ENCODE peak calls at places on chromosomes 1 and 21, in six cellular contexts. One of them, this sample, is unnamed.

GRCh38 chr1:93519196-93519825 is 71.4 kb downstream of the FNBP1L start:
- DNase-seq in HCT116: no peak
- DNase-seq in fibroblast of pulmonary artery: peak
- DNase-seq in GM13977: no peak
- DNase-seq in IMR-90: peak
- DNase-seq in GM12864: no peak
- DNase-seq in this sample: no peak

GRCh38 chr1:2925923-2926322 is 95.3 kb upstream of the ACTRT2 start:
- DNase-seq in IMR-90: no peak
- DNase-seq in GM13977: no peak
- DNase-seq in fibroblast of pulmonary artery: no peak
- DNase-seq in HCT116: no peak
- DNase-seq in GM12864: no peak
- DNase-seq in this sample: no peak

GRCh38 chr1:40133839-40134238 is 27.3 kb upstream of the RLF start:
- DNase-seq in IMR-90: no peak
- DNase-seq in GM12864: no peak
- DNase-seq in GM13977: no peak
- DNase-seq in HCT116: no peak
- DNase-seq in fibroblast of pulmonary artery: no peak
- DNase-seq in this sample: no peak

GRCh38 chr1:47181955-47182680 is 7.7 kb downstream of the PDZK1IP1 start:
- DNase-seq in IMR-90: peak
- DNase-seq in GM13977: no peak
- DNase-seq in fibroblast of pulmonary artery: peak
- DNase-seq in HCT116: no peak
- DNase-seq in GM12864: no peak
- DNase-seq in this sample: no peak

GRCh38 chr1:212915245-212916091 is 34.9 kb upstream of the VASH2 start:
- DNase-seq in GM13977: no peak
- DNase-seq in IMR-90: peak
- DNase-seq in GM12864: no peak
- DNase-seq in HCT116: no peak
- DNase-seq in fibroblast of pulmonary artery: peak
- DNase-seq in this sample: no peak

GRCh38 chr1:23996700-23997229 is 16.6 kb upstream of the SRSF10 start:
- DNase-seq in IMR-90: no peak
- DNase-seq in fibroblast of pulmonary artery: no peak
- DNase-seq in HCT116: no peak
- DNase-seq in GM12864: no peak
- DNase-seq in GM13977: no peak
- DNase-seq in this sample: no peak

GRCh38 chr1:167387251-167387910 is 130.9 kb downstream of the CD247 start:
- DNase-seq in GM13977: no peak
- DNase-seq in HCT116: no peak
- DNase-seq in GM12864: no peak
- DNase-seq in fibroblast of pulmonary artery: no peak
- DNase-seq in IMR-90: no peak
- DNase-seq in this sample: no peak

GRCh38 chr21:25929859-25930520 is 195.2 kb downstream of the GABPA start:
- DNase-seq in IMR-90: peak
- DNase-seq in HCT116: no peak
- DNase-seq in GM13977: no peak
- DNase-seq in GM12864: no peak
- DNase-seq in fibroblast of pulmonary artery: peak
- DNase-seq in this sample: no peak

GRCh38 chr1:230141002-230141648 is 74.1 kb downstream of the GALNT2 start:
- DNase-seq in IMR-90: peak
- DNase-seq in fibroblast of pulmonary artery: peak
- DNase-seq in GM13977: no peak
- DNase-seq in HCT116: no peak
- DNase-seq in GM12864: no peak
- DNase-seq in this sample: no peak

GRCh38 chr1:204516180-204516879 is at the start of gene MDM4:
- DNase-seq in GM13977: peak
- DNase-seq in GM12864: peak
- DNase-seq in IMR-90: peak
- DNase-seq in HCT116: peak
- DNase-seq in fibroblast of pulmonary artery: peak
- DNase-seq in this sample: peak
- TF ChIP-seq CTCF in GM13977: no peak
- TF ChIP-seq CTCF in GM12864: no peak
- TF ChIP-seq CTCF in IMR-90: no peak
- TF ChIP-seq CTCF in HCT116: no peak
- TF ChIP-seq CTCF in fibroblast of pulmonary artery: no peak
- TF ChIP-seq CTCF in this sample: no peak

GRCh38 chr1:5885471-5886139 is 106.6 kb downstream of the NPHP4 start:
- DNase-seq in GM12864: no peak
- DNase-seq in GM13977: no peak
- DNase-seq in IMR-90: no peak
- DNase-seq in fibroblast of pulmonary artery: no peak
- DNase-seq in HCT116: no peak
- DNase-seq in this sample: no peak

GRCh38 chr1:5882367-5883128 is 109.7 kb downstream of the NPHP4 start:
- DNase-seq in GM13977: no peak
- DNase-seq in HCT116: no peak
- DNase-seq in GM12864: no peak
- DNase-seq in IMR-90: no peak
- DNase-seq in fibroblast of pulmonary artery: no peak
- DNase-seq in this sample: no peak

GRCh38 chr1:5884110-5884509 is 108.1 kb downstream of the NPHP4 start:
- DNase-seq in fibroblast of pulmonary artery: no peak
- DNase-seq in HCT116: no peak
- DNase-seq in GM12864: no peak
- DNase-seq in IMR-90: no peak
- DNase-seq in GM13977: no peak
- DNase-seq in this sample: no peak

GRCh38 chr1:5881526-5882222 is 110.6 kb downstream of the NPHP4 start:
- DNase-seq in HCT116: no peak
- DNase-seq in fibroblast of pulmonary artery: no peak
- DNase-seq in IMR-90: no peak
- DNase-seq in GM12864: no peak
- DNase-seq in GM13977: no peak
- DNase-seq in this sample: no peak

DNA sequence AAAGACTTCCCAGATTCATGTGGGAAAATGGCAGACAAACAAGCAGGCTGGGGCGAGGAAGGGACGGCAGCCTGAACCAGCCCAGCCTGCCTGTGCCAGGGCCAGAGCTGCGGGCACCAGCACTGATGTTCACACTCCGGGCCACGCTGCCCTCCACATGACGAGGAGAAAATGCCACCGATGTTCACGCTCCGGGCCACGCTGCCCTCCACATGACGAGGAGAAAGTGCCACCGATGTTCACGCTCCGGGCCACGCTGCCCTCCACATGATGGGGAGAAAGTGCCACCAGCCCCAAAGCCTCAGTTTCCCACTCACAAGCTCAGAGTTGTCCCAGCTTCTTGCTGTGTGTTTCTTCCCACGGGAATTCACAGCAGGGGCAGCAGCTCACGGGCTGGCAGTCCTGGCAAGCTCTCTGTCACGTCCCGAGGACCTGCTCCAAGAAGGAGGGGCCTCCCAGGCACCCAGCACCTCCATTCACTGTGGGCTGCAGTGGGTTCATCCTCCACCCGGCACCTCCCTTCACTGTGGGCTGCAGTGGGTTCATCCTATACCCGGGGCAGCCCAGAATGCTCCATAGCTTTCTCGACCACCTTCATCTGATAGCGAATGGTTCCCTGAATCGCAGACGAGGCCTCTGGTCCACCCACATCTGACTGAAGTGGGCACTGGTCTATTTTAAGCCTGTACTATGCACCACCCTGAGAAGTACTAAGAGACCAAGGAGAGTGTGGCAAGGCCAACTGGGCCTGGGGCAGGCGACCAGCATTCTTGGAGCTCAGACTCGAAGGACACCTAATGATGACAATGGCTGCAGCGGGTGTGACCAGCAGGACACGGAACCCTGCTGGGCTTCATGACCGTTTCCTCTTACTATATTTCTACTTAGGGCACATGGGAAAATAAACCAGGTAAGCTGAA is 108.8 kb downstream of the NPHP4 start:
- DNase-seq in IMR-90: no peak
- DNase-seq in fibroblast of pulmonary artery: no peak
- DNase-seq in GM12864: no peak
- DNase-seq in HCT116: no peak
- DNase-seq in GM13977: no peak
- DNase-seq in this sample: no peak
- TF ChIP-seq CTCF in IMR-90: no peak
- TF ChIP-seq CTCF in fibroblast of pulmonary artery: no peak
- TF ChIP-seq CTCF in GM12864: no peak
- TF ChIP-seq CTCF in HCT116: no peak
- TF ChIP-seq CTCF in GM13977: no peak
- TF ChIP-seq CTCF in this sample: no peak

GRCh38 chr1:117794073-117794472 is 135.3 kb downstream of the GDAP2 start:
- DNase-seq in IMR-90: peak
- DNase-seq in GM12864: no peak
- DNase-seq in HCT116: no peak
- DNase-seq in GM13977: no peak
- DNase-seq in fibroblast of pulmonary artery: peak
- DNase-seq in this sample: no peak

GRCh38 chr1:117793396-117793795 is 136.0 kb downstream of the GDAP2 start:
- DNase-seq in fibroblast of pulmonary artery: no peak
- DNase-seq in HCT116: no peak
- DNase-seq in GM12864: no peak
- DNase-seq in IMR-90: no peak
- DNase-seq in GM13977: no peak
- DNase-seq in this sample: no peak

GRCh38 chr1:117796226-117796625 is 133.2 kb downstream of the GDAP2 start:
- DNase-seq in fibroblast of pulmonary artery: no peak
- DNase-seq in HCT116: no peak
- DNase-seq in GM12864: no peak
- DNase-seq in GM13977: no peak
- DNase-seq in IMR-90: peak
- DNase-seq in this sample: no peak

GRCh38 chr1:117795792-117796191 is 133.6 kb downstream of the GDAP2 start:
- DNase-seq in GM12864: no peak
- DNase-seq in IMR-90: no peak
- DNase-seq in HCT116: no peak
- DNase-seq in GM13977: no peak
- DNase-seq in fibroblast of pulmonary artery: no peak
- DNase-seq in this sample: no peak

DNA sequence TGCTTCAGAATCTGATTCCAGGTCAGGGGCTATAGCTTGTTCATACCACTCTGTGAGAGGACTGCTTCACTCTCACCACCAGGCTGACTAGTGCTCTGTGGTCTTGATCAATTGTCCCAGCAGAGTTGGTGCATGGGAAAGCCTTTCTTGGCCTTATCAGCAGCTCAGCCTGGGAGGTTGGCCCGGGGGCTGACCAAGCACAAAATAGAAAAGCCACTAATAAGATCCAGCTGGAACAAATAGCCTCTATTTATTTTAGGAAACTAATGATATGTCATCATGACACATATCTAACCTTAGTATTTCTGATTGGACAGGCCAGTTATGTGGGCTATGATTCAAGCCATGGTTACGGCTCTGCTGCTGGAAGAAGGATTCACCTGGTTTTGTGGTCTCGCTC is 134.2 kb downstream of the GDAP2 start:
- DNase-seq in IMR-90: peak
- DNase-seq in GM13977: no peak
- DNase-seq in fibroblast of pulmonary artery: peak
- DNase-seq in HCT116: no peak
- DNase-seq in GM12864: no peak
- DNase-seq in this sample: no peak
- TF ChIP-seq CTCF in IMR-90: peak
- TF ChIP-seq CTCF in GM13977: no peak
- TF ChIP-seq CTCF in fibroblast of pulmonary artery: peak
- TF ChIP-seq CTCF in HCT116: no peak
- TF ChIP-seq CTCF in GM12864: no peak
- TF ChIP-seq CTCF in this sample: no peak

DNA sequence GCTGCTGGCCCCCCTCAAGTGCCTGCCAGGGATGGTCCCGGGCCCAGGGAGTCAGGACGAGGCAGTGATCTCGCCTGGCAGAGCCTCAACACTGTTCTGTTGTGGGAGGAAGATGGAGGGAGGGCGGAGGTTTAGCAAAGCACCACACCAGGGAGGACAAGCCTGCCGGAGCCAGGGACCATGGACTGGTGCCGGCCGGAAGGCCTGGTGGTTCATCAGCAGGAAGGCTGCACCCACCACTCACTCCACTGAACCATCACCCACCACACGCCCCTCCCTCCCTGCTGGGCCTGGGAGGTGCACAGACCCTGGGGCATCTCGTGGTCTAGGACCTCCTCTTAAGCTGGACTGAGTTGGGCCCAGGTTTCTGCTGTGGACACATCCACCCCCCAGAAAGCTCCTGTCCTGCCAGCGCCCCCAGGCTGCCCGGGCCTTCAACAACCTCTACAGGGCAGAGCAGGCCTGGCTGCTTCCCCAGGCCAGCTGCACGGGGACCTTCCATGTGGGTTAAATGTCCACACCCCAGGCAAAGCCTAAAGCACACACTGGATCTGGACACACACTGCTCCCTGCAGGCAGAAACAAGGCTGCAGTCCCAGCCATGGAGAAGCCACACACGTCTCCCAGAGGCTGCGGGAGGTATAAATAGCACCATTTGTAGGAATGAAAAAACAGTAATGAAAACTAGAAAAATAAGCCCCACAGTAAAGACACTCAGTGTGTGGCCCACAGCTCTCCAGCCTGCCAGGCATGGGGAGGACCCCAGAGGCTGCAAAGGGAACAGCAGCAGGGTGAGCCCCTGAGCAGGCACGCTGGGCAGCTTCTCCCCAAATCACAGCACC is 10.4 kb upstream of the TMEM240 start:
- DNase-seq in GM13977: no peak
- DNase-seq in IMR-90: peak
- DNase-seq in fibroblast of pulmonary artery: peak
- DNase-seq in HCT116: no peak
- DNase-seq in GM12864: no peak
- DNase-seq in this sample: no peak
- TF ChIP-seq CTCF in GM13977: no peak
- TF ChIP-seq CTCF in IMR-90: peak
- TF ChIP-seq CTCF in fibroblast of pulmonary artery: peak
- TF ChIP-seq CTCF in HCT116: peak
- TF ChIP-seq CTCF in GM12864: peak
- TF ChIP-seq CTCF in this sample: peak

GRCh38 chr1:168422203-168422848 is 121.5 kb downstream of the XCL2 start:
- DNase-seq in fibroblast of pulmonary artery: peak
- DNase-seq in GM12864: no peak
- DNase-seq in HCT116: no peak
- DNase-seq in GM13977: no peak
- DNase-seq in IMR-90: no peak
- DNase-seq in this sample: no peak
- TF ChIP-seq CTCF in fibroblast of pulmonary artery: no peak
- TF ChIP-seq CTCF in GM12864: no peak
- TF ChIP-seq CTCF in HCT116: no peak
- TF ChIP-seq CTCF in GM13977: no peak
- TF ChIP-seq CTCF in IMR-90: no peak
- TF ChIP-seq CTCF in this sample: no peak

DNA sequence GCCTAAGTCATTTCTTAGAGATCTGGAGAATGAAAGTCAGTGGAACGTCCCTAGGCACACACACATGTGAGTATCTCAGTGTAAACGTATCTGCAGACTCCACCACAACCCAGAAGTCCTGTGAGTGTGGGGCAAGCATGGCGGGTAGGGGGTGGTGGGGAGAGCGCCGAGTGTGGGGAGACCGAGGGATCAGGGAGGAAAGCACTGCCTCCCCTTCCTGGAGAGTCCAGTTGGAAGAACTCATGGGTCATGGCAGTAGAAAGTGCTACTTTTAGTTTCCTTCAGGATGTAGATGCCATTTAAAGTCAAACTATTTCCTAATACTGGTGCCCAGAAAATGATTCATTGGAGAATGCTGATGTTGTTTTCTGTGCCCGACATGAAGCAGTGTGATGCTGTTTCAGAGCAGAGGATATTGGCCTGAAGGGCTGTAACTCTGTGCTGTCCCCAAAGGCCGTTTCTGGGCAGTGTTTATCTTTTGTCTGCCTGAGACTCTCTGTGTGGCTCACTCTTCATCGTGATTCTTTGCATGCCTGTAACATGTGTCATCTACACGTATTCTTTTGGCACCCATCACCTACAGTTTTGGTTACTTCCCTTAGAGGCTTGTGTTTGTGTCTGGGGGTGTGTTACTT is 45.7 kb upstream of the TSPAN2 start:
- DNase-seq in HCT116: peak
- DNase-seq in GM13977: no peak
- DNase-seq in GM12864: no peak
- DNase-seq in IMR-90: peak
- DNase-seq in fibroblast of pulmonary artery: peak
- DNase-seq in this sample: no peak
- TF ChIP-seq CTCF in HCT116: no peak
- TF ChIP-seq CTCF in GM13977: no peak
- TF ChIP-seq CTCF in GM12864: no peak
- TF ChIP-seq CTCF in IMR-90: no peak
- TF ChIP-seq CTCF in fibroblast of pulmonary artery: no peak
- TF ChIP-seq CTCF in this sample: no peak

This sample was measured in GM06990.